ENCODE peak calls at places on chromosomes 4 and X, in seven cellular contexts. B is adrenal gland, V is transverse colon, X is sigmoid colon, C is A549, E is esophagus muscularis mucosa, T is IMR-90. U is an unnamed sample.

GRCh38 chrX:18899796-18900380 is 84.0 kb downstream of the PHKA2 start:
- DNase-seq in B (no peak), V (no peak), X (no peak), C (peak; percentile 58), E (no peak), T (no peak), U (no peak)

GRCh38 chr4:183873389-183874185 is 31.5 kb upstream of the STOX2 start:
- DNase-seq in B (no peak), V (no peak), X (no peak), C (no peak), E (no peak), T (no peak), U (no peak)

GRCh38 chr4:38069271-38069760 is 109.1 kb downstream of the PTTG2 start:
- DNase-seq in B (peak; percentile 71), V (peak; percentile 72), X (no peak), C (peak; percentile 71), E (peak; percentile 37), T (peak; percentile 89), U (no peak)

GRCh38 chr4:185597532-185598188 is 62.4 kb upstream of the PDLIM3 start:
- DNase-seq in B (peak; percentile 78), V (peak; percentile 74), X (peak; percentile 89), C (peak; percentile 69), E (peak; percentile 95), T (peak; percentile 82), U (peak; percentile 73)

GRCh38 chr4:182827981-182828677 is 89.1 kb downstream of the DCTD start:
- DNase-seq in B (no peak), V (no peak), X (no peak), C (no peak), E (no peak), T (no peak), U (no peak)

GRCh38 chr4:182291597-182291996 is 48.4 kb downstream of the TENM3 start:
- DNase-seq in B (no peak), V (no peak), X (no peak), C (no peak), E (no peak), T (no peak), U (no peak)

GRCh38 chr4:152806492-152807125 is 26.9 kb downstream of the ARFIP1 start:
- DNase-seq in B (no peak), V (no peak), X (no peak), C (no peak), E (no peak), T (no peak), U (no peak)

GRCh38 chr4:59818656-59819055 is 1381.5 kb upstream of the ADGRL3 start:
- DNase-seq in B (no peak), V (no peak), X (no peak), C (peak; percentile 1), E (no peak), T (no peak), U (no peak)

GRCh38 chr4:41517747-41518146 is 20.2 kb upstream of the LIMCH1 start:
- DNase-seq in B (no peak), V (no peak), X (no peak), C (no peak), E (no peak), T (no peak), U (no peak)

GRCh38 chrX:53088136-53088974 is 5.6 kb upstream of the KANTR start:
- DNase-seq in B (peak; percentile 84), V (peak; percentile 84), X (peak; percentile 97), C (peak; percentile 66), E (peak; percentile 92), T (peak; percentile 78), U (peak; percentile 87)

GRCh38 chr4:173519130-173520101 is 10.6 kb downstream of the HAND2 start:
- DNase-seq in B (no peak), V (no peak), X (peak; percentile 92), C (no peak), E (no peak), T (no peak), U (peak; percentile 73)

GRCh38 chrX:25721564-25721963 is 416.6 kb upstream of the MAGEB18 start:
- DNase-seq in B (no peak), V (no peak), X (no peak), C (peak; percentile 18), E (no peak), T (no peak), U (no peak)

GRCh38 chrX:130351567-130351966 is 11.8 kb downstream of the SLC25A14 start:
- DNase-seq in B (no peak), V (no peak), X (no peak), C (no peak), E (no peak), T (no peak), U (no peak)

GRCh38 chrX:130343411-130343810 is 3.7 kb downstream of the SLC25A14 start:
- DNase-seq in B (no peak), V (no peak), X (no peak), C (no peak), E (no peak), T (peak; percentile 10), U (no peak)

GRCh38 chrX:130347336-130347735 is 7.6 kb downstream of the SLC25A14 start:
- DNase-seq in B (no peak), V (no peak), X (no peak), C (no peak), E (no peak), T (peak; percentile 22), U (no peak)
- H3K4me1 ChIP-seq in B (no peaks in the 10 kb centered on the region), V (no peaks in the 10 kb centered on the region), X (no peaks in the 10 kb centered on the region), C (no peaks in the 10 kb centered on the region), E (no peaks in the 10 kb centered on the region), T (no peaks in the 10 kb centered on the region), U (no peaks in the 10 kb centered on the region)

GRCh38 chr4:31134720-31135119 is 414.6 kb downstream of the PCDH7 start:
- DNase-seq in B (no peak), V (no peak), X (no peak), C (no peak), E (no peak), T (no peak), U (no peak)
- TF ChIP-seq POLR2A in B (no peak), V (no peak), X (no peak), C (no peak), E (no peak), T (no peak), U (no peak)

GRCh38 chr4:86970447-86971354 is 35.9 kb downstream of the AFF1 start:
- DNase-seq in B (no peak), V (no peak), X (no peak), C (no peak), E (no peak), T (no peak), U (no peak)
- H3K4me1 ChIP-seq in B (peaks cover 35% of the 10 kb centered on the region), V (peaks cover 33% of the 10 kb centered on the region), X (no peaks in the 10 kb centered on the region), C (peaks cover 46% of the 10 kb centered on the region), E (peaks cover 26% of the 10 kb centered on the region), T (peaks cover 3% of the 10 kb centered on the region), U (peaks cover 50% of the 10 kb centered on the region)

DNA sequence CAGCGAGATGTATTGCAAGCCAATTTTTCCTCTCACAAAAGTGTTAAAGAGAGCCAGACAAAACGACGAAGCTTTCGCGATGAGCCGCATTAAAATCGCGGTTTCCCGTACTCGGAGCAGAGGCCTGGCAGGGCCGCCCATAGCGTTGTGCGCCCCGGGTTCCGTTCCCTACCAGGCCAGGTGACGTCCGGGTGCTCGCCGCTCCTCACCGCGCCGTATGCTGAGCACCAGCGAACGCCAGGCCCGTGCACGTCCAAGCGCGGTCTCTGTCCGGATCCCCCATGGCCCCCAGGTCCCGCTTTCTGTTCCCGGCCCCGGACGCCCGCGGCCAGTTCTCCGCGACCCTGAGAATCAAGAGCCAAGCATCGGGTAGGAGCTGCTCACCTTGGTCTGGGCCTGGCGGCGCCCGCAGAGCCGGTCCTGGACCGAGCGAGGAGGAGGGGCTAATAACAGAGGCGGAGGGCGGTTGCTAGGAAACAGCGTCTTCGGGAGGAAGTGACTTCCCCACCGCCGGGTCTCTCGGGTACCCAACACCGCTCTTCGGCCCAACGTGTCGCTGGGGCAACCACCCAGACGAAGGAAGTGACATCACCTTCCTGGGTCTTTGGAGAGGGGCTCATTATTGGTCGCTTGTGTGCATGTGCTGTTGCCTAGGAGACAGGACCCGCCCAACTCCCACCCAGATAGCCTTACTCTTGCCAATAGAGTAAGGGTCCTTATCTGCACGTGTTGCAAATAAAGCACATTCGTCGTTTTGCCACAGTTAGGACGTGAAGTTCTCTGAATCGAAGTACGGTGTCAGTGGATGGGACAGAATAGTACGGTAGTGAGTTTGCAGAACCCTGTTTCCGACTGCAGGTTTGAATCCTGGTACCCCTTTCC is at the start of gene MAP9:
- DNase-seq in B (peak; percentile 86), V (peak; percentile 76), X (peak; percentile 93), C (peak; percentile 94), E (no peak), T (peak; percentile 93), U (peak; percentile 92)
- TF ChIP-seq POLR2A in B (no peak), V (no peak), X (no peak), C (peak; percentile 33), E (no peak), T (no peak), U (no peak)

GRCh38 chr4:7000421-7001176 is 42.6 kb upstream of the TADA2B start:
- DNase-seq in B (peak; percentile 55), V (no peak), X (peak; percentile 20), C (no peak), E (no peak), T (no peak), U (no peak)

GRCh38 chr4:7003176-7003878 is 39.8 kb upstream of the TADA2B start:
- DNase-seq in B (no peak), V (no peak), X (peak; percentile 35), C (no peak), E (no peak), T (no peak), U (no peak)

GRCh38 chr4:7003879-7004240 is 39.3 kb upstream of the TADA2B start:
- DNase-seq in B (no peak), V (no peak), X (peak; percentile 29), C (no peak), E (no peak), T (no peak), U (no peak)

GRCh38 chr4:7001271-7001670 is 41.9 kb upstream of the TADA2B start:
- DNase-seq in B (no peak), V (no peak), X (no peak), C (no peak), E (no peak), T (no peak), U (no peak)

DNA sequence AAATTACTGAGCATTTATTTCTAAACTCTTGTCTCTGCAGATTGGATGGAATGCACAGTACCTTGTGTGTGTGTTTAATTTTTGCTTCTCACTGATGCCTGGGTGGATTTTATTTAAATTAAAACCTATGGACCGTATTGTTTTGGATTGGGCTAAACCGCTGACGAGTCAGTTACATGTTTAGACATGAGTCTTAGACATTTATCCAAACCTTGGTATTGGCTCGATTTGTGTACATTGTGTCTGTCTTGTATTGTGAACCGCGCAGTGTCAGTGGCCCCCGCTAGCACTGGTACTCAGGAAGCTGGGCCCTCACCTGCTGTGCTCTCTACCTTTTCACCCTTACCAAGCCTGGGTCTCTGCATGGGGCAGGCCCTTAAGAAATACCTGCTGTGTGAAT is 40.8 kb upstream of the TADA2B start:
- DNase-seq in B (no peak), V (no peak), X (no peak), C (no peak), E (no peak), T (no peak), U (no peak)
- H3K4me1 ChIP-seq in B (peaks cover 30% of the 10 kb centered on the region), V (no peaks in the 10 kb centered on the region), X (no peaks in the 10 kb centered on the region), C (peaks cover 11% of the 10 kb centered on the region), E (no peaks in the 10 kb centered on the region), T (no peaks in the 10 kb centered on the region), U (no peaks in the 10 kb centered on the region)

U was measured in heart left ventricle.